ENCODE peak calls at places on chromosomes 7 and 10, in four cellular contexts. One of them, this sample, is unnamed.

GRCh38 chr7:91247497-91247896 is 16.7 kb upstream of the FZD1 start:
- DNase-seq in skeletal muscle cell: no peak
- DNase-seq in choroid plexus epithelial cell: no peak
- DNase-seq in neural progenitor cell: no peak
- DNase-seq in this sample: no peak

GRCh38 chr7:12434012-12434642 is 30.5 kb upstream of the VWDE start:
- DNase-seq in skeletal muscle cell: no peak
- DNase-seq in choroid plexus epithelial cell: no peak
- DNase-seq in neural progenitor cell: no peak
- DNase-seq in this sample: no peak

GRCh38 chr7:125136341-125136740 is 206.7 kb upstream of the POT1 start:
- DNase-seq in skeletal muscle cell: no peak
- DNase-seq in choroid plexus epithelial cell: no peak
- DNase-seq in neural progenitor cell: peak
- DNase-seq in this sample: no peak

GRCh38 chr7:95608344-95609173 is 12.2 kb upstream of the PDK4 start:
- DNase-seq in skeletal muscle cell: peak
- DNase-seq in choroid plexus epithelial cell: peak
- DNase-seq in neural progenitor cell: peak
- DNase-seq in this sample: no peak

GRCh38 chr7:70387197-70387596 is 744.7 kb upstream of the GALNT17 start:
- DNase-seq in skeletal muscle cell: no peak
- DNase-seq in choroid plexus epithelial cell: no peak
- DNase-seq in neural progenitor cell: no peak
- DNase-seq in this sample: no peak

GRCh38 chr7:150959739-150960734 is 18.1 kb downstream of the KCNH2 start:
- DNase-seq in skeletal muscle cell: no peak
- DNase-seq in choroid plexus epithelial cell: no peak
- DNase-seq in neural progenitor cell: no peak
- DNase-seq in this sample: no peak

GRCh38 chr7:74604326-74605020 is 53.0 kb upstream of the GTF2I start:
- DNase-seq in skeletal muscle cell: no peak
- DNase-seq in choroid plexus epithelial cell: no peak
- DNase-seq in neural progenitor cell: no peak
- DNase-seq in this sample: no peak

GRCh38 chr10:117226813-117227451 is 14.0 kb upstream of the SLC18A2 start:
- DNase-seq in skeletal muscle cell: no peak
- DNase-seq in choroid plexus epithelial cell: peak
- DNase-seq in neural progenitor cell: peak
- DNase-seq in this sample: no peak

GRCh38 chr7:32357535-32358277 is 132.5 kb downstream of the LSM5 start:
- DNase-seq in skeletal muscle cell: no peak
- DNase-seq in choroid plexus epithelial cell: peak
- DNase-seq in neural progenitor cell: peak
- DNase-seq in this sample: no peak

GRCh38 chr7:100583132-100584045 is 2.5 kb downstream of the LRCH4 start:
- DNase-seq in skeletal muscle cell: no peak
- DNase-seq in choroid plexus epithelial cell: peak
- DNase-seq in neural progenitor cell: no peak
- DNase-seq in this sample: no peak

GRCh38 chr7:151801782-151802468 is 75.0 kb downstream of the PRKAG2 start:
- DNase-seq in skeletal muscle cell: no peak
- DNase-seq in choroid plexus epithelial cell: no peak
- DNase-seq in neural progenitor cell: no peak
- DNase-seq in this sample: no peak

GRCh38 chr7:149707448-149707886 is 65.9 kb downstream of the ZNF467 start:
- DNase-seq in skeletal muscle cell: no peak
- DNase-seq in choroid plexus epithelial cell: no peak
- DNase-seq in neural progenitor cell: no peak
- DNase-seq in this sample: no peak

GRCh38 chr7:69439636-69440325 is 158.5 kb upstream of the AUTS2 start:
- DNase-seq in skeletal muscle cell: no peak
- DNase-seq in choroid plexus epithelial cell: no peak
- DNase-seq in neural progenitor cell: no peak
- DNase-seq in this sample: no peak

GRCh38 chr10:81872206-81872605 is 2.8 kb upstream of the NRG3 start:
- DNase-seq in skeletal muscle cell: no peak
- DNase-seq in choroid plexus epithelial cell: peak
- DNase-seq in neural progenitor cell: no peak
- DNase-seq in this sample: no peak

GRCh38 chr10:127563718-127564553 is 14.8 kb downstream of the NPS start:
- DNase-seq in skeletal muscle cell: no peak
- DNase-seq in choroid plexus epithelial cell: no peak
- DNase-seq in neural progenitor cell: peak
- DNase-seq in this sample: no peak

DNA sequence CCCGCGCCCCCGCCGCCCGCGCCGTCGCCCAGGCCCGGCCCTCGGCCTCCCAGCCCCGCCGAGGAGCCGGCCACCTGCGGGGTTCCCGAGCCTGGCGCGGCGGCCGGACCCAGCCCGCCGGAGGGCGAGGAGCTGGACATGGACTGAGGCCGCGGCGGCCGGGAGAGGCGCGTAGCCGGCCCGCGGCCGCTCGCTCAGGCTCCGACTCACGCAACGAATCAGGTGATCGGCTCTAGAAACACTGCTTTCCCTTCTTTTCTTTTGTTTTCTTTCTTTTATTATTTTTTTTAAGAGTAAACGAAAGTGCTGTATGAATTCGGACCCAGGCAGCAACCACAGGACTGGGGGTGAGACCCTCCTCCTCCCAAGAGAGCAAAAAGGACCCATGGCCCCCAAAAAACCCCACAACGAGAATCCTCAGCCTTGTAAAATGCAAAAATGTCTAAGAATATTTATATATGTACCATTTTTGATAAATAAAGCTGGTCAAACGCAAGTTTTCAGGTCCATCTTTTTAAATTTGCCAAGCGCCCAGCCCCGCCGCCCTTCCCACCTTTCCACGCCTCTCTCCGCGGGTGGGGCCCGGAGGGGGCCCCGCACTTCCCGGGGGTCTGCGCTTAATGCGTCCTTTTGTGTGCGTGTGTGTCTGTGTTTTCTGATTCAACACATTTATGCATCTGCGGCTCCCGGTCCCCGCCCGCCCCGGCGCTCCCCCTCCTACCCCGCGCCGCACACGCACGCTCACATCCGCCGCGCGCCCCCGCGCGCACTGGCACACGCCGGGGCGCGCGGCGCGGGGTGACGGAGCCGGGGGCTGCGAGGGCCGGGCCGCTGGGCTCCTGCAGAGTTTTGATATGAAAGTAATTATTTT is 4.4 kb downstream of the UNCX start:
- DNase-seq in skeletal muscle cell: no peak
- DNase-seq in choroid plexus epithelial cell: no peak
- DNase-seq in neural progenitor cell: peak
- DNase-seq in this sample: no peak
- H3K4me3 ChIP-seq in skeletal muscle cell: no peak
- H3K4me3 ChIP-seq in choroid plexus epithelial cell: no peak
- H3K4me3 ChIP-seq in neural progenitor cell: no peak
- H3K4me3 ChIP-seq in this sample: peak

GRCh38 chr10:112955736-112956421 is 5.8 kb downstream of the TCF7L2 start:
- DNase-seq in skeletal muscle cell: peak
- DNase-seq in choroid plexus epithelial cell: peak
- DNase-seq in neural progenitor cell: no peak
- DNase-seq in this sample: no peak

GRCh38 chr10:112959207-112959838 is 9.3 kb downstream of the TCF7L2 start:
- DNase-seq in skeletal muscle cell: peak
- DNase-seq in choroid plexus epithelial cell: peak
- DNase-seq in neural progenitor cell: peak
- DNase-seq in this sample: no peak

GRCh38 chr10:112958275-112958995 is 8.4 kb downstream of the TCF7L2 start:
- DNase-seq in skeletal muscle cell: peak
- DNase-seq in choroid plexus epithelial cell: peak
- DNase-seq in neural progenitor cell: no peak
- DNase-seq in this sample: peak

GRCh38 chr10:112956631-112957350 is 6.7 kb downstream of the TCF7L2 start:
- DNase-seq in skeletal muscle cell: no peak
- DNase-seq in choroid plexus epithelial cell: no peak
- DNase-seq in neural progenitor cell: peak
- DNase-seq in this sample: no peak

GRCh38 chr10:112957589-112958202 is 7.6 kb downstream of the TCF7L2 start:
- DNase-seq in skeletal muscle cell: no peak
- DNase-seq in choroid plexus epithelial cell: peak
- DNase-seq in neural progenitor cell: no peak
- DNase-seq in this sample: no peak
- H3K4me3 ChIP-seq in skeletal muscle cell: peak
- H3K4me3 ChIP-seq in choroid plexus epithelial cell: no peak
- H3K4me3 ChIP-seq in neural progenitor cell: peak
- H3K4me3 ChIP-seq in this sample: peak

DNA sequence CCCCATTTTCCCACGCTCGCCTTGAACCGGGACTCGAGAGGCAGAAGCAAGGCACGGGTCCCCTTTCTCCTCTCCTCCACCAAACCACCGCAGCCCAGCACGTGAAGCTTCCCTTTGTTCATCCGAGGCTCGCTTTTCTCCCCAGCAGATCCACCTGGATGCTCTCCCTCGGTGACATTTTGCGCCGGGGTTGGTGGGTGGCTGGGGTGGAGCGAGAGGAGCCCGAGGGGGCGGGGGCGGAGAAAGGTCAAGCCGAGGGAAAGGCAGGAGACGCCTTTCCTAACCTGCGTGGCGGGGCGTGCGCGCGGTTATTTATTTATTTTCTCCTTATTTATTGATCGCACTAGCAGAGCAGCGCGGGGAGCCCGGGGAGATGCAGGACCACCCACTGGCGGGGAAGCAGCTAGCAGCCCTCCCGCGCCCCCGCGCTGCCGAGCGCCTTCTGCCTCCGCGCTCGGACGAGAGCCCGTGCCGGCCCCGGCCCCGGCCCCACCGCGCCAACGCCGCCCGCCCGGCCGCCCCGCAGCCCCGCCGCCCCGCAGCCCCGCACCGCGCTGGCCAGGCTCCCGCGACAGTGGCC is at the start of gene KCND2:
- DNase-seq in skeletal muscle cell: no peak
- DNase-seq in choroid plexus epithelial cell: no peak
- DNase-seq in neural progenitor cell: peak
- DNase-seq in this sample: no peak
- H3K4me3 ChIP-seq in skeletal muscle cell: peak
- H3K4me3 ChIP-seq in choroid plexus epithelial cell: peak
- H3K4me3 ChIP-seq in neural progenitor cell: peak
- H3K4me3 ChIP-seq in this sample: peak

GRCh38 chr10:69570050-69570816 is 3.0 kb downstream of the NEUROG3 start:
- DNase-seq in skeletal muscle cell: no peak
- DNase-seq in choroid plexus epithelial cell: no peak
- DNase-seq in neural progenitor cell: no peak
- DNase-seq in this sample: no peak

GRCh38 chr10:69571618-69572158 is 1.5 kb downstream of the NEUROG3 start:
- DNase-seq in skeletal muscle cell: no peak
- DNase-seq in choroid plexus epithelial cell: no peak
- DNase-seq in neural progenitor cell: peak
- DNase-seq in this sample: no peak

GRCh38 chr10:69574571-69574978 is 1.4 kb upstream of the NEUROG3 start:
- DNase-seq in skeletal muscle cell: no peak
- DNase-seq in choroid plexus epithelial cell: no peak
- DNase-seq in neural progenitor cell: peak
- DNase-seq in this sample: no peak

GRCh38 chr10:69573056-69573806 is at the start of gene NEUROG3:
- DNase-seq in skeletal muscle cell: no peak
- DNase-seq in choroid plexus epithelial cell: no peak
- DNase-seq in neural progenitor cell: peak
- DNase-seq in this sample: no peak

GRCh38 chr10:69572159-69573055 is 815 bp downstream of the NEUROG3 start:
- DNase-seq in skeletal muscle cell: no peak
- DNase-seq in choroid plexus epithelial cell: no peak
- DNase-seq in neural progenitor cell: peak
- DNase-seq in this sample: no peak
- H3K4me3 ChIP-seq in skeletal muscle cell: no peak
- H3K4me3 ChIP-seq in choroid plexus epithelial cell: no peak
- H3K4me3 ChIP-seq in neural progenitor cell: peak
- H3K4me3 ChIP-seq in this sample: no peak

GRCh38 chr7:108464743-108465142 is 8.5 kb upstream of the NRCAM start:
- DNase-seq in skeletal muscle cell: no peak
- DNase-seq in choroid plexus epithelial cell: peak
- DNase-seq in neural progenitor cell: no peak
- DNase-seq in this sample: no peak

GRCh38 chr7:108468246-108468645 is 12.0 kb upstream of the NRCAM start:
- DNase-seq in skeletal muscle cell: no peak
- DNase-seq in choroid plexus epithelial cell: no peak
- DNase-seq in neural progenitor cell: peak
- DNase-seq in this sample: no peak

GRCh38 chr7:108463613-108464012 is 7.4 kb upstream of the NRCAM start:
- DNase-seq in skeletal muscle cell: no peak
- DNase-seq in choroid plexus epithelial cell: no peak
- DNase-seq in neural progenitor cell: no peak
- DNase-seq in this sample: no peak

GRCh38 chr7:108461855-108462254 is 5.6 kb upstream of the NRCAM start:
- DNase-seq in skeletal muscle cell: peak
- DNase-seq in choroid plexus epithelial cell: no peak
- DNase-seq in neural progenitor cell: no peak
- DNase-seq in this sample: no peak

GRCh38 chr7:108467391-108467790 is 11.2 kb upstream of the NRCAM start:
- DNase-seq in skeletal muscle cell: no peak
- DNase-seq in choroid plexus epithelial cell: no peak
- DNase-seq in neural progenitor cell: no peak
- DNase-seq in this sample: no peak
- H3K4me3 ChIP-seq in skeletal muscle cell: no peak
- H3K4me3 ChIP-seq in choroid plexus epithelial cell: no peak
- H3K4me3 ChIP-seq in neural progenitor cell: no peak
- H3K4me3 ChIP-seq in this sample: no peak

GRCh38 chr7:86900886-86901285 is 158.6 kb downstream of the ELAPOR2 start:
- DNase-seq in skeletal muscle cell: no peak
- DNase-seq in choroid plexus epithelial cell: no peak
- DNase-seq in neural progenitor cell: no peak
- DNase-seq in this sample: no peak
- H3K4me3 ChIP-seq in skeletal muscle cell: no peak
- H3K4me3 ChIP-seq in choroid plexus epithelial cell: no peak
- H3K4me3 ChIP-seq in neural progenitor cell: no peak
- H3K4me3 ChIP-seq in this sample: no peak

DNA sequence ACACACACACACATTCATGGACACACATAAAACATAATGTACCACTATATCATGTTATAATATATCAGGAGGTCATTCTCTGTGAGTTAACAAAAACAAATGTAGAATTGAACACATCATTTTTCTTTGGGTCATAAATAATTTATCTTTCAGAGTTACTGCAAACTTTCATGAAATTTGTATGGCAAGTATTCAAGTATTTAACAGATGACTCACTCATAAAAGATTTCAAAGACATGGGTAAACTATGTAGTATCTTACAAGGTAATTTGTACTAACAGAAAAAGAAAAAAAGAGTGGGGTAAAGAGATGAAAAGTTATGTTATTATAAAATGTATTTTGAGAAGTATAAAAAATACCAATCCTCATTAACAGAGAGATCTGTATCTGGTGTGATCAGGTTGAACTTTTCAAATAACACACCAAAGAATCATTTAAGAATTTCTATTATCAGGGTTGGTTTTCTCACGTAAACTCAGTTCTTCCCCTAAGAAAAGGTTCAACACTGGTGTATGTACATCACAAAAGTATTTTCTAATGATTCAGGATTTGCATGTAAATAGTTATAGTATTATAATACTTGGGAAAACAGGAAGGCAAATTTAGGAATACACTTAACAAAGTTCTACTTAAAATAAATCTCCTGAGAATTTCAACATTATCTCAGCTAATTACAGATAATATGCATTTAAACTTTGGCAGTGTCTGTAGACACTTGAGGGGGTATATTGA is 933.1 kb upstream of the LRRN3 start:
- DNase-seq in skeletal muscle cell: no peak
- DNase-seq in choroid plexus epithelial cell: peak
- DNase-seq in neural progenitor cell: no peak
- DNase-seq in this sample: no peak
- H3K4me3 ChIP-seq in skeletal muscle cell: no peak
- H3K4me3 ChIP-seq in choroid plexus epithelial cell: no peak
- H3K4me3 ChIP-seq in neural progenitor cell: no peak
- H3K4me3 ChIP-seq in this sample: no peak